ENCODE peak calls at places on chromosome 15, in four cellular contexts. K, W, R and I are unnamed samples.
A peak's percentile ranks its signal among the peaks of the same experiment; 100 is the strongest.

GRCh38 chr15:53404930-53405493 is 354.5 kb downstream of the WDR72 start:
- DNase-seq in K (no peak), W (no peak), R (no peak), I (no peak)

GRCh38 chr15:33218071-33218491 is 23.6 kb upstream of the FMN1 start:
- DNase-seq in K (no peak), W (no peak), R (no peak), I (no peak)

GRCh38 chr15:25170113-25170731 is 215.4 kb downstream of the SNRPN start:
- DNase-seq in K (no peak), W (no peak), R (peak; percentile 24), I (no peak)

GRCh38 chr15:101122806-101123205 is 129.0 kb downstream of the CHSY1 start:
- DNase-seq in K (no peak), W (no peak), R (no peak), I (no peak)

GRCh38 chr15:25693321-25694237 is 169.5 kb downstream of the ATP10A start:
- DNase-seq in K (no peak), W (peak; percentile 56), R (no peak), I (peak; percentile 11)

GRCh38 chr15:92958105-92958504 is 58.0 kb downstream of the CHD2 start:
- DNase-seq in K (no peak), W (no peak), R (peak; percentile 56), I (peak; percentile 15)

GRCh38 chr15:74614744-74615312 is 808 bp upstream of the CLK3 start:
- DNase-seq in K (peak; percentile 67), W (peak; percentile 60), R (peak; percentile 95), I (peak; percentile 88)

GRCh38 chr15:78100886-78101285 is 8.5 kb downstream of the SH2D7 start:
- DNase-seq in K (no peak), W (no peak), R (peak; percentile 24), I (no peak)

GRCh38 chr15:73050561-73051297 is 1.5 kb upstream of the NEO1 start:
- DNase-seq in K (no peak), W (no peak), R (no peak), I (no peak)

GRCh38 chr15:91049378-91050127 is 27.2 kb upstream of the VPS33B start:
- DNase-seq in K (peak; percentile 9), W (peak; percentile 91), R (peak; percentile 67), I (peak; percentile 31)

GRCh38 chr15:49589030-49589429 is 31.6 kb downstream of the FAM227B start:
- DNase-seq in K (no peak), W (no peak), R (no peak), I (no peak)

GRCh38 chr15:90362936-90363212 is 10.8 kb downstream of the ZNF774 start:
- DNase-seq in K (no peak), W (no peak), R (no peak), I (no peak)

GRCh38 chr15:96326551-96327154 is 3.8 kb upstream of the NR2F2 start:
- DNase-seq in K (no peak), W (peak; percentile 75), R (no peak), I (no peak)

GRCh38 chr15:48617619-48618018 is 27.9 kb downstream of the FBN1 start:
- DNase-seq in K (no peak), W (no peak), R (no peak), I (no peak)

GRCh38 chr15:100665570-100665969 is 63.2 kb downstream of the ASB7 start:
- DNase-seq in K (no peak), W (no peak), R (no peak), I (no peak)

GRCh38 chr15:77581896-77582569 is 50.7 kb downstream of the LINGO1 start:
- DNase-seq in K (no peak), W (no peak), R (no peak), I (no peak)

GRCh38 chr15:49031764-49032270 is 14.4 kb downstream of the SECISBP2L start:
- DNase-seq in K (no peak), W (no peak), R (no peak), I (no peak)

GRCh38 chr15:64947211-64947610 is 35.5 kb downstream of the ANKDD1A start:
- DNase-seq in K (no peak), W (no peak), R (no peak), I (no peak)

GRCh38 chr15:65211157-65211982 is at the start of gene CILP:
- DNase-seq in K (no peak), W (no peak), R (no peak), I (no peak)

GRCh38 chr15:58546635-58547627 is 115.1 kb downstream of the LIPC start:
- DNase-seq in K (peak; percentile 69), W (peak; percentile 45), R (no peak), I (no peak)

GRCh38 chr15:73754461-73754860 is 1.3 kb upstream of the INSYN1 start:
- DNase-seq in K (no peak), W (no peak), R (no peak), I (no peak)